ENCODE peak calls at places on chromosomes 11 and 22, in five cellular contexts. X, P, L, D and V are unnamed samples.

GRCh38 chr11:107496011-107496410 is 38.4 kb upstream of the CWF19L2 start:
- DNase-seq in X (no peak), P (peak), L (peak), D (no peak), V (no peak)

GRCh38 chr22:45884201-45885067 is 92.5 kb downstream of the WNT7B start:
- DNase-seq in X (no peak), P (no peak), L (no peak), D (no peak), V (peak)

GRCh38 chr22:50445071-50445879 is 29.6 kb downstream of the SBF1 start:
- DNase-seq in X (peak), P (no peak), L (no peak), D (no peak), V (no peak)

GRCh38 chr11:112310414-112310813 is 49.8 kb upstream of the PLET1 start:
- DNase-seq in X (no peak), P (no peak), L (peak), D (no peak), V (no peak)

GRCh38 chr22:20523118-20523983 is 15.9 kb downstream of the MED15 start:
- DNase-seq in X (no peak), P (peak), L (peak), D (no peak), V (no peak)

GRCh38 chr11:134533511-134533910 is 121.5 kb upstream of the B3GAT1 start:
- DNase-seq in X (no peak), P (no peak), L (no peak), D (no peak), V (no peak)

GRCh38 chr11:66150725-66151124 is 80.7 kb downstream of the PACS1 start:
- DNase-seq in X (no peak), P (no peak), L (no peak), D (no peak), V (no peak)

GRCh38 chr22:46728470-46728869 is 9.6 kb downstream of the CERK start:
- DNase-seq in X (no peak), P (no peak), L (no peak), D (no peak), V (no peak)

GRCh38 chr11:62245271-62245753 is 3.3 kb downstream of the SCGB1D2 start:
- DNase-seq in X (no peak), P (peak), L (peak), D (peak), V (no peak)

GRCh38 chr11:133663135-133663534 is 130.8 kb upstream of the OPCML start:
- DNase-seq in X (no peak), P (no peak), L (no peak), D (no peak), V (peak)

GRCh38 chr11:85941380-85941973 is 86.3 kb downstream of the CCDC83 start:
- DNase-seq in X (peak), P (peak), L (peak), D (peak), V (no peak)

GRCh38 chr11:34840736-34841386 is 75.3 kb downstream of the APIP start:
- DNase-seq in X (peak), P (no peak), L (peak), D (no peak), V (no peak)

GRCh38 chr22:39559456-39560105 is 11.0 kb upstream of the CACNA1I start:
- DNase-seq in X (no peak), P (no peak), L (no peak), D (no peak), V (no peak)

GRCh38 chr22:36224245-36224644 is 15.1 kb downstream of the APOL2 start:
- DNase-seq in X (no peak), P (no peak), L (no peak), D (no peak), V (peak)

GRCh38 chr11:101346591-101346990 is 217.0 kb upstream of the PGR start:
- DNase-seq in X (no peak), P (peak), L (peak), D (no peak), V (no peak)

GRCh38 chr22:45159652-45160462 is 3.9 kb upstream of the NUP50 start:
- DNase-seq in X (no peak), P (no peak), L (peak), D (no peak), V (no peak)

GRCh38 chr11:62832346-62833234 is at the start of gene TEX54:
- DNase-seq in X (peak), P (no peak), L (no peak), D (no peak), V (no peak)

GRCh38 chr11:2701230-2701629 is 1.4 kb upstream of the KCNQ1OT1 start:
- DNase-seq in X (no peak), P (no peak), L (no peak), D (no peak), V (peak)

GRCh38 chr11:126585388-126586302 is 230.2 kb downstream of the ST3GAL4 start:
- DNase-seq in X (peak), P (peak), L (peak), D (no peak), V (no peak)

GRCh38 chr11:69910519-69911309 is 91.5 kb upstream of the FGF3 start:
- DNase-seq in X (no peak), P (no peak), L (no peak), D (no peak), V (no peak)

GRCh38 chr11:10302744-10303557 is 1.9 kb upstream of the ADM start:
- DNase-seq in X (peak), P (peak), L (peak), D (peak), V (no peak)

GRCh38 chr22:49057910-49058309 is 769.8 kb downstream of the BRD1 start:
- DNase-seq in X (no peak), P (no peak), L (no peak), D (no peak), V (no peak)

GRCh38 chr22:32480238-32480637 is 5.6 kb downstream of the FBXO7 start:
- DNase-seq in X (no peak), P (no peak), L (no peak), D (no peak), V (no peak)

GRCh38 chr11:68987211-68987610 is 6.4 kb upstream of the MRGPRD start:
- DNase-seq in X (no peak), P (no peak), L (no peak), D (no peak), V (no peak)

GRCh38 chr11:88704505-88704904 is 361.3 kb downstream of the GRM5 start:
- DNase-seq in X (no peak), P (no peak), L (peak), D (no peak), V (no peak)

GRCh38 chr22:24434472-24435322 is 7.3 kb downstream of the ADORA2A start:
- DNase-seq in X (peak), P (no peak), L (peak), D (no peak), V (no peak)

GRCh38 chr22:36077261-36077660 is 48.6 kb upstream of the RBFOX2 start:
- DNase-seq in X (no peak), P (no peak), L (no peak), D (no peak), V (no peak)

GRCh38 chr11:109121173-109121938 is 300.6 kb upstream of the C11orf87 start:
- DNase-seq in X (no peak), P (no peak), L (no peak), D (no peak), V (no peak)

GRCh38 chr11:116640641-116641402 is 132.0 kb downstream of the BUD13 start:
- DNase-seq in X (no peak), P (no peak), L (no peak), D (no peak), V (no peak)

GRCh38 chr22:38788417-38788816 is 5.5 kb downstream of the DNAL4 start:
- DNase-seq in X (peak), P (peak), L (peak), D (no peak), V (no peak)

GRCh38 chr22:19016081-19016480 is 80.0 kb upstream of the PRODH start:
- DNase-seq in X (no peak), P (no peak), L (no peak), D (no peak), V (no peak)
- TF ChIP-seq CTCF in X (no peak), P (no peak), L (no peak), D (no peak), V (no peak)

DNA sequence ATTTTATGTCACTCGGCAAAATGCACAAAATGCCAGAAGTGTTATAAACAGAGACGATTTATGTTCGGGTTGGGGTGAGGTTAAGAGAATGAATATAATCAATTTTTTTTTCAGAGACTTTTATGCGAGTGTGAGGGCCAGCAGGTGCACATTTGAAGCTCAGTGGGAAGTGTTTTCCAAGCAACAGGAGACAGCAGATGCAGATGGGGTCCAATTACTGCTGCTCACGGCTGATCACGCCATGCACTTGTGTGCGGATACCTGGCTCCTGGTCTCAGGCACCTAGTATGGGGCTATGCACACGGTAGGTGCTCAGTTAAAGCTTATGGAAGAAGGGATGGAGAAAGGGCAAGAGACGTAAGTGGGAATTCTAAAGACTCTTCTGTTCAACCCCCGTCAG is 249.1 kb downstream of the MIAT start:
- DNase-seq in X (no peak), P (no peak), L (no peak), D (no peak), V (no peak)
- TF ChIP-seq CTCF in X (no peak), P (no peak), L (no peak), D (no peak), V (no peak)

DNA sequence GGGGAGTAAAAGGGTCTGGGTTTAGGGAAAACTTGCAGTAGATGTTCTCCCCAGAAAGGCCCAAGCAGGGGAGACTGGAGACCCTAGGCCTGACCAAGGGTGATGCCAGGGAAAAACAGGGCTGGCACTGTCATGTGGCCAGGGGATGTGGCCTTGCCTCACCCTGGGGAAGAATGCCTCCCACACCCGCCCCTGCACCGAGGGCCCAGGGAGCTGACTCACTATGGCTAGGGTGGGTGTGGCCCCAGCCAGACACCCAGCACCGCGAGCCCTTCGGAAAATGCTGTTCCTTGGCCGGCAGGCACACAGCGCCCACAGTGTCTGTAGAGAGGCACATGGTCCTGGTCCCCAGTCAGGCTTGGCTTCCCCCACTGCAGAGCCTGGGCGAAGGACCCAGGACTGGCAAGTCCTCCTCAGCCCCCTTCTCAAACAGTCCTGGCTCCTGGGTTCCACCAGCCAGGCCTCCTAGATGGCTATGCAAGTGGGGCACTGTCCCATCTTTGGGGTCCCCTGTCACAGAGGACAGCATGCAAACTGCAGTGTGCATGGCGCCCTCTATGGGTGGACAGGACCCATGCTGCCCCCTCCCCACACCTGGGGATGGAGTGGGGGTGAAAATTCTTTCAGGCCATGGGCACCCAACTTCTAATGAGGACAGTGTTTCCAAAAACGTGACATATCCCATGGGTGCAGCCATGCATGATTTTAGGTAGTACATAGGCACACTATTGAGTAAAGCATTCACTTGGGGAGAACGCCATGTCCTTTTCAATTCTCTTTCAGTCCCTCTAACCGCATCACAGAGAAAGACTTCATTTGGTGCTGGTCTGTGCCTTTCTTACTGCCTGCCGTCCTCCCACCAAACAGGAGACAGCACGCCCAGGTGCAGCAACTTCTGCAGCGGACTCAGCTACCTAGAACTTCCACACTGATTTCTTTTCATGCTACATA is 15.2 kb downstream of the TMPRSS5 start:
- DNase-seq in X (no peak), P (peak), L (peak), D (peak), V (no peak)
- TF ChIP-seq CTCF in X (no peak), P (no peak), L (peak), D (peak), V (peak)

GRCh38 chr22:22870577-22871398 is 16.8 kb upstream of the IGLL5 start:
- DNase-seq in X (no peak), P (no peak), L (no peak), D (no peak), V (peak)
- TF ChIP-seq CTCF in X (no peak), P (no peak), L (peak), D (peak), V (peak)

GRCh38 chr11:57269580-57270021 is 32.6 kb upstream of the APLNR start:
- DNase-seq in X (no peak), P (no peak), L (no peak), D (no peak), V (no peak)

GRCh38 chr11:57263351-57263750 is 26.3 kb upstream of the APLNR start:
- DNase-seq in X (no peak), P (no peak), L (no peak), D (no peak), V (no peak)

GRCh38 chr11:57260937-57261783 is 24.1 kb upstream of the APLNR start:
- DNase-seq in X (no peak), P (no peak), L (no peak), D (no peak), V (no peak)

DNA sequence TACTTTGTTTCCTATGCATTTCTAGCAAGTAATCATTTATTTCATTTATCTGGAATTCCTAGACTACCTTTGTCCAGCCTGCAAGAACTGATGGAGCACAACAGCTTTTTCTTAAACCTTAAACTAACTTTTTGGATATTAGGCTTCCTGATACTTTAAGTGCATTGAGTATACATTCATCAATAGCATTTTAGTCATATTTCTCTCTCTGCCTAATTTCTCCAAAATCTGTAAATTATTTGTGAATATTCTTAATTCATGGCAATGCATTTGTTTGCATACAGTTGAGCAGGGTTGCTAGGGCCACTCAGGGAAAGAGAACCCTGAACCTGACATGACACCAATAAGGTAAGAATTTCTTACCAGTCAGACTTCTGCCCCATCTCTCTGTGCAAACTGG is 29.1 kb upstream of the APLNR start:
- DNase-seq in X (no peak), P (no peak), L (no peak), D (no peak), V (no peak)
- TF ChIP-seq CTCF in X (no peak), P (no peak), L (no peak), D (no peak), V (no peak)

DNA sequence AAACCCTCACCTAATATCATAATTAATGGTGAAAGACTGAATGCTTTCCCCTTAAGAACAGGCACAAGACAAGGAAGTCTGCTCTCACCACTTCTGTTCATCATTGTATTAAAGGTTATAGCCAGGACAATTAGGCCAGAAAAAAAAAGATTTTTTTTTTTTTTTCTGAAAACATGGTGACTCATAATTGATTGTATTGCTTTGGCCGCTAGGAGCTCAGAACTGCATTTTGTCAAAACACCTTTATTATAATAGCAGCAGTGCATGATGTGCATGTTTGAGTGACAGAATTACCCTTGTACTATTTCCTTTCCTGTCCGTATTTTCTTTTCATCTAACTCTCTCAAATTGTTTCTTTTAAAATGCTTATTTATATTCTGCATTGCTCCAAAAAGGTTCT is 98.1 kb downstream of the RNF169 start:
- DNase-seq in X (no peak), P (peak), L (peak), D (no peak), V (no peak)
- TF ChIP-seq CTCF in X (no peak), P (no peak), L (peak), D (no peak), V (no peak)

GRCh38 chr11:1120532-1121342 is 37.0 kb upstream of the MUC5AC start:
- DNase-seq in X (peak), P (no peak), L (no peak), D (no peak), V (no peak)
- TF ChIP-seq CTCF in X (no peak), P (no peak), L (no peak), D (no peak), V (no peak)

DNA sequence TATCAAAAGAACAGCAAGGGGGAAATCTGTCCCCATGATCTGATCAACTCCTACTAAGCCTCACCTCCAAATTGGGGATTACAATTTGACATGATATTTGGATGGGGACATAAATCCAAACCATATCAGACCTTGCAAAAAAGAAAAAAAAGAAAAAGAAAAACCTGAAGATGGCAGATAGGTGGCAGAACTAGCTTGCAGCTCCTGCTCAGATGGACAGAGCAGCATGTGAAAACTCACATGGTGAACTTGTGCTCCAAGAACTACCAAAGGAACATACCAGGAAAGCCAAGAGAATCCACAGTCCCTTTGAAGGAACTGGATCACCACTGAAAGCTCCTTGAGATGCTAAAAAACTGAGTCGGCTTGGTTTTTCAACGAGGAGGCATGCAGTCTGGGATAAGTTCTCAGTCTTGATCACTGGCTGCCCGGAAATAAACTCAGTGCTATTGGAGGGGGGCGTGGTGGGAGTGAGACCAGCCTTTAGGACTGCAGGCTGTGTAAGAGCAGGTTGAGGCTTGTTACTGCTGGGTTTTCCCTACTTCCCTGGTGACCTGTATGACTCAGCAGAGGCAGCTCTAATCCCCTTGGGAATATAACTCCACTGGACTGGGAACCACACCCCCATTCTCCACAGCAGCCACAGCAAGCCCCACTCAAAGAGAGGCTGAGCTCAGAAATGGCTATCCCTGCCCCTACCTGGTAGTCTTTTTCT is 358.3 kb upstream of the ARHGAP42 start:
- DNase-seq in X (no peak), P (peak), L (no peak), D (no peak), V (no peak)
- TF ChIP-seq CTCF in X (no peak), P (no peak), L (no peak), D (no peak), V (no peak)